ENCODE peak calls at places on chromosomes 16 and 17, in four cellular contexts. L is cardiac fibroblast, U is PC-9, G is GF-D8. P is an unnamed sample.

GRCh38 chr17:76534831-76535732 is 2.4 kb downstream of the CYGB start:
- DNase-seq in U (peak), L (no peak), G (no peak), P (no peak)

GRCh38 chr17:57701121-57701520 is 44.0 kb downstream of the CCDC182 start:
- DNase-seq in G (no peak), U (no peak), L (no peak), P (no peak)

GRCh38 chr17:30554839-30555751 is 77.9 kb downstream of the GOSR1 start:
- DNase-seq in U (peak), L (peak), G (no peak), P (peak)

GRCh38 chr17:78366109-78366848 is 6.4 kb upstream of the SOCS3 start:
- DNase-seq in L (no peak), G (peak), U (no peak), P (no peak)

GRCh38 chr17:1255041-1255440 is 15.2 kb upstream of the BHLHA9 start:
- DNase-seq in U (no peak), L (no peak), G (no peak), P (no peak)

GRCh38 chr17:16442141-16442540 is 26.8 kb downstream of the TRPV2 start:
- DNase-seq in G (peak), U (no peak), L (peak), P (no peak)

GRCh38 chr17:6603746-6604325 is 36.7 kb downstream of the KIAA0753 start:
- DNase-seq in G (no peak), U (no peak), L (peak), P (peak)

GRCh38 chr17:80999224-81000088 is 7.8 kb downstream of the CHMP6 start:
- DNase-seq in L (no peak), U (no peak), G (no peak), P (no peak)

GRCh38 chr17:58400826-58401225 is 16.5 kb downstream of the RNF43 start:
- DNase-seq in G (no peak), U (no peak), L (no peak), P (no peak)

GRCh38 chr16:2779978-2780898 is 3.2 kb upstream of the ELOB start:
- DNase-seq in L (no peak), G (no peak), U (no peak), P (no peak)

GRCh38 chr16:873889-874288 is 73.4 kb upstream of the GNG13 start:
- DNase-seq in L (no peak), U (no peak), G (no peak), P (no peak)

GRCh38 chr17:82353484-82353883 is 5.6 kb upstream of the TEX19 start:
- DNase-seq in U (no peak), L (no peak), G (no peak), P (no peak)

GRCh38 chr17:16449121-16449570 is 33.8 kb downstream of the TRPV2 start:
- DNase-seq in L (no peak), G (no peak), U (no peak), P (no peak)

P was measured in lung microvascular endothelial cell.